ENCODE peak calls at places on chromosomes 1 and 21, in five cellular contexts. One of them, this sample, is unnamed.

GRCh38 chr1:56838726-56839125 is 15.9 kb upstream of the C8A start:
- DNase-seq in Ammon's horn: no peak
- DNase-seq in AG04450: no peak
- DNase-seq in ACHN: no peak
- DNase-seq in stimulated activated CD8-positive, alpha-beta memory T cell treated with anti-CD3 and anti-CD28 coated beads, Interleukin-4, amount 100 ng/mL, for 4 hours: no peak
- DNase-seq in this sample: no peak

GRCh38 chr1:114199017-114199594 is 45.4 kb upstream of the SYT6 start:
- DNase-seq in Ammon's horn: no peak
- DNase-seq in AG04450: no peak
- DNase-seq in stimulated activated CD8-positive, alpha-beta memory T cell treated with anti-CD3 and anti-CD28 coated beads, Interleukin-4, amount 100 ng/mL, for 4 hours: no peak
- DNase-seq in ACHN: no peak
- DNase-seq in this sample: no peak

GRCh38 chr1:115555446-115555845 is 86.3 kb upstream of the VANGL1 start:
- DNase-seq in Ammon's horn: no peak
- DNase-seq in stimulated activated CD8-positive, alpha-beta memory T cell treated with anti-CD3 and anti-CD28 coated beads, Interleukin-4, amount 100 ng/mL, for 4 hours: no peak
- DNase-seq in AG04450: peak
- DNase-seq in ACHN: no peak
- DNase-seq in this sample: no peak

GRCh38 chr1:36106269-36106668 is 17.6 kb downstream of the ADPRS start:
- DNase-seq in ACHN: no peak
- DNase-seq in Ammon's horn: no peak
- DNase-seq in stimulated activated CD8-positive, alpha-beta memory T cell treated with anti-CD3 and anti-CD28 coated beads, Interleukin-4, amount 100 ng/mL, for 4 hours: no peak
- DNase-seq in AG04450: no peak
- DNase-seq in this sample: no peak

GRCh38 chr1:153417136-153417888 is 992 bp downstream of the S100A7A start:
- DNase-seq in ACHN: no peak
- DNase-seq in Ammon's horn: no peak
- DNase-seq in stimulated activated CD8-positive, alpha-beta memory T cell treated with anti-CD3 and anti-CD28 coated beads, Interleukin-4, amount 100 ng/mL, for 4 hours: no peak
- DNase-seq in AG04450: no peak
- DNase-seq in this sample: no peak

GRCh38 chr1:68955424-68955823 is 458.5 kb upstream of the DEPDC1 start:
- DNase-seq in Ammon's horn: no peak
- DNase-seq in AG04450: no peak
- DNase-seq in stimulated activated CD8-positive, alpha-beta memory T cell treated with anti-CD3 and anti-CD28 coated beads, Interleukin-4, amount 100 ng/mL, for 4 hours: no peak
- DNase-seq in ACHN: no peak
- DNase-seq in this sample: no peak

GRCh38 chr1:79792212-79792575 is 785.7 kb upstream of the ADGRL4 start:
- DNase-seq in Ammon's horn: no peak
- DNase-seq in stimulated activated CD8-positive, alpha-beta memory T cell treated with anti-CD3 and anti-CD28 coated beads, Interleukin-4, amount 100 ng/mL, for 4 hours: no peak
- DNase-seq in AG04450: peak
- DNase-seq in ACHN: no peak
- DNase-seq in this sample: no peak

GRCh38 chr1:49298304-49298703 is 521.6 kb upstream of the BEND5 start:
- DNase-seq in stimulated activated CD8-positive, alpha-beta memory T cell treated with anti-CD3 and anti-CD28 coated beads, Interleukin-4, amount 100 ng/mL, for 4 hours: no peak
- DNase-seq in AG04450: no peak
- DNase-seq in ACHN: no peak
- DNase-seq in Ammon's horn: peak
- DNase-seq in this sample: peak

GRCh38 chr1:41672173-41672572 is 187.7 kb upstream of the EDN2 start:
- DNase-seq in ACHN: no peak
- DNase-seq in stimulated activated CD8-positive, alpha-beta memory T cell treated with anti-CD3 and anti-CD28 coated beads, Interleukin-4, amount 100 ng/mL, for 4 hours: no peak
- DNase-seq in AG04450: peak
- DNase-seq in Ammon's horn: no peak
- DNase-seq in this sample: no peak

GRCh38 chr1:247551716-247552115 is 2.8 kb downstream of the GCSAML start:
- DNase-seq in AG04450: no peak
- DNase-seq in Ammon's horn: no peak
- DNase-seq in stimulated activated CD8-positive, alpha-beta memory T cell treated with anti-CD3 and anti-CD28 coated beads, Interleukin-4, amount 100 ng/mL, for 4 hours: no peak
- DNase-seq in ACHN: no peak
- DNase-seq in this sample: no peak

GRCh38 chr1:90336552-90337324 is 341.8 kb downstream of the ZNF326 start:
- DNase-seq in Ammon's horn: no peak
- DNase-seq in ACHN: no peak
- DNase-seq in AG04450: no peak
- DNase-seq in stimulated activated CD8-positive, alpha-beta memory T cell treated with anti-CD3 and anti-CD28 coated beads, Interleukin-4, amount 100 ng/mL, for 4 hours: no peak
- DNase-seq in this sample: no peak

GRCh38 chr21:44405948-44406872 is 49.1 kb upstream of the LRRC3 start:
- DNase-seq in stimulated activated CD8-positive, alpha-beta memory T cell treated with anti-CD3 and anti-CD28 coated beads, Interleukin-4, amount 100 ng/mL, for 4 hours: no peak
- DNase-seq in Ammon's horn: no peak
- DNase-seq in AG04450: no peak
- DNase-seq in ACHN: peak
- DNase-seq in this sample: no peak

GRCh38 chr1:85849660-85850059 is 141.4 kb upstream of the ZNHIT6 start:
- DNase-seq in stimulated activated CD8-positive, alpha-beta memory T cell treated with anti-CD3 and anti-CD28 coated beads, Interleukin-4, amount 100 ng/mL, for 4 hours: no peak
- DNase-seq in ACHN: no peak
- DNase-seq in AG04450: no peak
- DNase-seq in Ammon's horn: no peak
- DNase-seq in this sample: no peak

GRCh38 chr1:61825398-61825797 is 83.1 kb downstream of the PATJ start:
- DNase-seq in Ammon's horn: no peak
- DNase-seq in stimulated activated CD8-positive, alpha-beta memory T cell treated with anti-CD3 and anti-CD28 coated beads, Interleukin-4, amount 100 ng/mL, for 4 hours: no peak
- DNase-seq in AG04450: no peak
- DNase-seq in ACHN: no peak
- DNase-seq in this sample: no peak

GRCh38 chr1:27832762-27833161 is 2.2 kb downstream of the PPP1R8 start:
- DNase-seq in stimulated activated CD8-positive, alpha-beta memory T cell treated with anti-CD3 and anti-CD28 coated beads, Interleukin-4, amount 100 ng/mL, for 4 hours: no peak
- DNase-seq in ACHN: no peak
- DNase-seq in AG04450: no peak
- DNase-seq in Ammon's horn: no peak
- DNase-seq in this sample: no peak

GRCh38 chr1:198919667-198920398 is 281.0 kb downstream of the PTPRC start:
- DNase-seq in Ammon's horn: no peak
- DNase-seq in stimulated activated CD8-positive, alpha-beta memory T cell treated with anti-CD3 and anti-CD28 coated beads, Interleukin-4, amount 100 ng/mL, for 4 hours: no peak
- DNase-seq in ACHN: no peak
- DNase-seq in AG04450: no peak
- DNase-seq in this sample: no peak

GRCh38 chr21:44397431-44398031 is 44.1 kb downstream of the TRPM2 start:
- DNase-seq in stimulated activated CD8-positive, alpha-beta memory T cell treated with anti-CD3 and anti-CD28 coated beads, Interleukin-4, amount 100 ng/mL, for 4 hours: no peak
- DNase-seq in AG04450: no peak
- DNase-seq in Ammon's horn: no peak
- DNase-seq in ACHN: no peak
- DNase-seq in this sample: no peak

GRCh38 chr1:22760453-22760852 is 49.8 kb downstream of the EPHB2 start:
- DNase-seq in AG04450: no peak
- DNase-seq in Ammon's horn: no peak
- DNase-seq in ACHN: no peak
- DNase-seq in stimulated activated CD8-positive, alpha-beta memory T cell treated with anti-CD3 and anti-CD28 coated beads, Interleukin-4, amount 100 ng/mL, for 4 hours: no peak
- DNase-seq in this sample: no peak

GRCh38 chr1:57319165-57319564 is 104.7 kb downstream of the DAB1 start:
- DNase-seq in ACHN: no peak
- DNase-seq in stimulated activated CD8-positive, alpha-beta memory T cell treated with anti-CD3 and anti-CD28 coated beads, Interleukin-4, amount 100 ng/mL, for 4 hours: no peak
- DNase-seq in AG04450: peak
- DNase-seq in Ammon's horn: no peak
- DNase-seq in this sample: no peak

GRCh38 chr1:53176452-53177344 is 19.9 kb upstream of the CPT2 start:
- DNase-seq in ACHN: no peak
- DNase-seq in stimulated activated CD8-positive, alpha-beta memory T cell treated with anti-CD3 and anti-CD28 coated beads, Interleukin-4, amount 100 ng/mL, for 4 hours: no peak
- DNase-seq in AG04450: no peak
- DNase-seq in Ammon's horn: peak
- DNase-seq in this sample: no peak

GRCh38 chr1:93720931-93721614 is 39.4 kb upstream of the BCAR3 start:
- DNase-seq in ACHN: no peak
- DNase-seq in stimulated activated CD8-positive, alpha-beta memory T cell treated with anti-CD3 and anti-CD28 coated beads, Interleukin-4, amount 100 ng/mL, for 4 hours: no peak
- DNase-seq in Ammon's horn: no peak
- DNase-seq in AG04450: no peak
- DNase-seq in this sample: no peak

GRCh38 chr1:42177551-42177981 is 13.0 kb upstream of the GUCA2A start:
- DNase-seq in ACHN: no peak
- DNase-seq in AG04450: peak
- DNase-seq in stimulated activated CD8-positive, alpha-beta memory T cell treated with anti-CD3 and anti-CD28 coated beads, Interleukin-4, amount 100 ng/mL, for 4 hours: no peak
- DNase-seq in Ammon's horn: peak
- DNase-seq in this sample: no peak

GRCh38 chr1:84698151-84698651 is 7.9 kb upstream of the SSX2IP start:
- DNase-seq in ACHN: peak
- DNase-seq in AG04450: peak
- DNase-seq in stimulated activated CD8-positive, alpha-beta memory T cell treated with anti-CD3 and anti-CD28 coated beads, Interleukin-4, amount 100 ng/mL, for 4 hours: no peak
- DNase-seq in Ammon's horn: peak
- DNase-seq in this sample: no peak

GRCh38 chr1:88683516-88683847 is 591 bp upstream of the PKN2 start:
- DNase-seq in Ammon's horn: no peak
- DNase-seq in stimulated activated CD8-positive, alpha-beta memory T cell treated with anti-CD3 and anti-CD28 coated beads, Interleukin-4, amount 100 ng/mL, for 4 hours: peak
- DNase-seq in ACHN: peak
- DNase-seq in AG04450: no peak
- DNase-seq in this sample: peak

GRCh38 chr21:37367758-37368535 is 1.4 kb downstream of the DYRK1A start:
- DNase-seq in ACHN: peak
- DNase-seq in AG04450: no peak
- DNase-seq in stimulated activated CD8-positive, alpha-beta memory T cell treated with anti-CD3 and anti-CD28 coated beads, Interleukin-4, amount 100 ng/mL, for 4 hours: no peak
- DNase-seq in Ammon's horn: peak
- DNase-seq in this sample: no peak

GRCh38 chr1:216310776-216311175 is 112.5 kb downstream of the USH2A start:
- DNase-seq in ACHN: peak
- DNase-seq in stimulated activated CD8-positive, alpha-beta memory T cell treated with anti-CD3 and anti-CD28 coated beads, Interleukin-4, amount 100 ng/mL, for 4 hours: no peak
- DNase-seq in Ammon's horn: peak
- DNase-seq in AG04450: peak
- DNase-seq in this sample: no peak

GRCh38 chr1:26704629-26705028 is 8.8 kb downstream of the ARID1A start:
- DNase-seq in stimulated activated CD8-positive, alpha-beta memory T cell treated with anti-CD3 and anti-CD28 coated beads, Interleukin-4, amount 100 ng/mL, for 4 hours: no peak
- DNase-seq in Ammon's horn: no peak
- DNase-seq in AG04450: no peak
- DNase-seq in ACHN: no peak
- DNase-seq in this sample: no peak

GRCh38 chr21:29289317-29289716 is 9.4 kb upstream of the BACH1 start:
- DNase-seq in ACHN: no peak
- DNase-seq in stimulated activated CD8-positive, alpha-beta memory T cell treated with anti-CD3 and anti-CD28 coated beads, Interleukin-4, amount 100 ng/mL, for 4 hours: no peak
- DNase-seq in AG04450: no peak
- DNase-seq in Ammon's horn: no peak
- DNase-seq in this sample: no peak

GRCh38 chr1:7726623-7727022 is 44.5 kb upstream of the VAMP3 start:
- DNase-seq in stimulated activated CD8-positive, alpha-beta memory T cell treated with anti-CD3 and anti-CD28 coated beads, Interleukin-4, amount 100 ng/mL, for 4 hours: no peak
- DNase-seq in ACHN: no peak
- DNase-seq in AG04450: no peak
- DNase-seq in Ammon's horn: no peak
- DNase-seq in this sample: no peak

GRCh38 chr1:247331172-247331525 is 518 bp downstream of the ZNF496 start:
- DNase-seq in AG04450: peak
- DNase-seq in Ammon's horn: peak
- DNase-seq in ACHN: peak
- DNase-seq in stimulated activated CD8-positive, alpha-beta memory T cell treated with anti-CD3 and anti-CD28 coated beads, Interleukin-4, amount 100 ng/mL, for 4 hours: peak
- DNase-seq in this sample: peak

GRCh38 chr1:23624440-23624839 is 65.1 kb upstream of the ID3 start:
- DNase-seq in stimulated activated CD8-positive, alpha-beta memory T cell treated with anti-CD3 and anti-CD28 coated beads, Interleukin-4, amount 100 ng/mL, for 4 hours: peak
- DNase-seq in ACHN: no peak
- DNase-seq in Ammon's horn: no peak
- DNase-seq in AG04450: no peak
- DNase-seq in this sample: no peak

GRCh38 chr1:22780696-22781095 is 70.1 kb downstream of the EPHB2 start:
- DNase-seq in AG04450: no peak
- DNase-seq in stimulated activated CD8-positive, alpha-beta memory T cell treated with anti-CD3 and anti-CD28 coated beads, Interleukin-4, amount 100 ng/mL, for 4 hours: no peak
- DNase-seq in ACHN: peak
- DNase-seq in Ammon's horn: peak
- DNase-seq in this sample: no peak

GRCh38 chr21:36923270-36923669 is 43.2 kb downstream of the HLCS start:
- DNase-seq in ACHN: no peak
- DNase-seq in AG04450: no peak
- DNase-seq in stimulated activated CD8-positive, alpha-beta memory T cell treated with anti-CD3 and anti-CD28 coated beads, Interleukin-4, amount 100 ng/mL, for 4 hours: no peak
- DNase-seq in Ammon's horn: no peak
- DNase-seq in this sample: no peak

GRCh38 chr1:222711319-222712252 is 705 bp downstream of the AIDA start:
- DNase-seq in stimulated activated CD8-positive, alpha-beta memory T cell treated with anti-CD3 and anti-CD28 coated beads, Interleukin-4, amount 100 ng/mL, for 4 hours: peak
- DNase-seq in AG04450: no peak
- DNase-seq in Ammon's horn: peak
- DNase-seq in ACHN: peak
- DNase-seq in this sample: peak

GRCh38 chr1:235525314-235525713 is 21.1 kb upstream of the B3GALNT2 start:
- DNase-seq in stimulated activated CD8-positive, alpha-beta memory T cell treated with anti-CD3 and anti-CD28 coated beads, Interleukin-4, amount 100 ng/mL, for 4 hours: no peak
- DNase-seq in Ammon's horn: no peak
- DNase-seq in ACHN: no peak
- DNase-seq in AG04450: no peak
- DNase-seq in this sample: no peak

GRCh38 chr1:116809181-116809508 is 54.9 kb downstream of the CD2 start:
- DNase-seq in stimulated activated CD8-positive, alpha-beta memory T cell treated with anti-CD3 and anti-CD28 coated beads, Interleukin-4, amount 100 ng/mL, for 4 hours: no peak
- DNase-seq in ACHN: no peak
- DNase-seq in AG04450: no peak
- DNase-seq in Ammon's horn: no peak
- DNase-seq in this sample: no peak

GRCh38 chr1:153395136-153395685 is 4.3 kb upstream of the S100A8 start:
- DNase-seq in stimulated activated CD8-positive, alpha-beta memory T cell treated with anti-CD3 and anti-CD28 coated beads, Interleukin-4, amount 100 ng/mL, for 4 hours: no peak
- DNase-seq in Ammon's horn: peak
- DNase-seq in ACHN: peak
- DNase-seq in AG04450: no peak
- DNase-seq in this sample: no peak

GRCh38 chr21:36320421-36321324 is 676 bp downstream of the MORC3 start:
- DNase-seq in stimulated activated CD8-positive, alpha-beta memory T cell treated with anti-CD3 and anti-CD28 coated beads, Interleukin-4, amount 100 ng/mL, for 4 hours: no peak
- DNase-seq in AG04450: peak
- DNase-seq in Ammon's horn: peak
- DNase-seq in ACHN: peak
- DNase-seq in this sample: peak

GRCh38 chr1:198295975-198296374 is 139.2 kb downstream of the NEK7 start:
- DNase-seq in ACHN: no peak
- DNase-seq in AG04450: no peak
- DNase-seq in stimulated activated CD8-positive, alpha-beta memory T cell treated with anti-CD3 and anti-CD28 coated beads, Interleukin-4, amount 100 ng/mL, for 4 hours: no peak
- DNase-seq in Ammon's horn: peak
- DNase-seq in this sample: no peak